ENCODE peak calls at places on chromosomes 11 and 22, in ten cellular contexts. S is psoas muscle, Z is brain microvascular endothelial cell, R is thoracic aorta, P is left ventricle myocardium inferior, T is testis, Y is heart left ventricle, U is Caco-2, W is fibroblast of lung, J is left lung. A is an unnamed sample.

GRCh38 chr11:122758974-122759373 is 79.3 kb upstream of the CRTAM start:
- DNase-seq in S (no peak), Z (no peak), R (no peak), P (no peak), T (no peak), Y (no peak), U (no peak), W (peak; percentile 86), J (no peak), A (no peak)

GRCh38 chr11:2520736-2521035 is 75.9 kb downstream of the KCNQ1 start:
- DNase-seq in S (no peak), Z (no peak), R (no peak), P (no peak), T (no peak), Y (no peak), U (no peak), W (no peak), J (no peak), A (no peak)

GRCh38 chr11:62390727-62391126 is 28.1 kb upstream of the SCGB1A1 start:
- DNase-seq in S (no peak), Z (no peak), R (no peak), P (no peak), T (no peak), Y (no peak), U (no peak), W (no peak), J (no peak), A (no peak)

GRCh38 chr11:68990995-68991780 is 10.4 kb upstream of the MRGPRD start:
- DNase-seq in S (no peak), Z (no peak), R (no peak), P (no peak), T (no peak), Y (peak; percentile 5), U (no peak), W (no peak), J (no peak), A (no peak)

GRCh38 chr11:544817-545166 is 7.5 kb downstream of the LRRC56 start:
- DNase-seq in S (no peak), Z (no peak), R (no peak), P (no peak), T (no peak), Y (no peak), U (no peak), W (no peak), J (no peak), A (no peak)

GRCh38 chr22:41939981-41940852 is 6.7 kb downstream of the CENPM start:
- DNase-seq in S (no peak), Z (no peak), R (no peak), P (no peak), T (peak; percentile 38), Y (no peak), U (peak; percentile 38), W (no peak), J (no peak), A (no peak)

GRCh38 chr22:33848251-33848650 is 72.0 kb downstream of the LARGE1 start:
- DNase-seq in S (no peak), Z (peak; percentile 26), R (no peak), P (no peak), T (no peak), Y (no peak), U (no peak), W (peak; percentile 68), J (no peak), A (no peak)

GRCh38 chr11:70367071-70367470 is 31.3 kb upstream of the CTTN start:
- DNase-seq in S (no peak), Z (peak; percentile 40), R (no peak), P (no peak), T (no peak), Y (no peak), U (no peak), W (peak; percentile 65), J (no peak), A (no peak)

GRCh38 chr22:22215659-22216449 is 28.7 kb upstream of the VPREB1 start:
- DNase-seq in S (no peak), Z (no peak), R (no peak), P (no peak), T (no peak), Y (no peak), U (no peak), W (no peak), J (no peak), A (no peak)

GRCh38 chr11:19116971-19117759 is at the start of gene ZDHHC13:
- DNase-seq in S (peak; percentile 89), Z (peak; percentile 86), R (peak; percentile 54), P (peak; percentile 94), T (peak; percentile 97), Y (peak; percentile 94), U (peak; percentile 99), W (peak; percentile 89), J (peak; percentile 99), A (peak; percentile 55)

GRCh38 chr11:10181811-10182210 is 112.2 kb downstream of the SBF2 start:
- DNase-seq in S (no peak), Z (no peak), R (no peak), P (no peak), T (no peak), Y (no peak), U (no peak), W (peak; percentile 53), J (no peak), A (peak; percentile 35)

GRCh38 chr22:22044153-22044552 is 61.6 kb upstream of the TOP3B start:
- DNase-seq in S (no peak), Z (no peak), R (no peak), P (no peak), T (no peak), Y (no peak), U (no peak), W (no peak), J (no peak), A (no peak)

GRCh38 chr22:35306350-35306967 is 6.8 kb downstream of the TOM1 start:
- DNase-seq in S (no peak), Z (peak; percentile 12), R (no peak), P (no peak), T (no peak), Y (no peak), U (no peak), W (no peak), J (no peak), A (no peak)

GRCh38 chr11:2928605-2929510 is at the start of gene PHLDA2:
- DNase-seq in S (peak; percentile 61), Z (peak; percentile 59), R (no peak), P (peak; percentile 44), T (peak; percentile 42), Y (peak; percentile 57), U (peak; percentile 76), W (peak; percentile 87), J (peak; percentile 87), A (no peak)

GRCh38 chr11:133712235-133712634 is 133.1 kb downstream of the SPATA19 start:
- DNase-seq in S (no peak), Z (no peak), R (no peak), P (no peak), T (no peak), Y (no peak), U (no peak), W (no peak), J (no peak), A (no peak)
- H3K4me3 ChIP-seq in S (no peak overlapping the region), Z (no peak overlapping the region), R (no peak overlapping the region), P (no peak overlapping the region), T (no peak overlapping the region), Y (no peak overlapping the region), U (no peak overlapping the region), W (no peak overlapping the region), J (no peak overlapping the region), A (no peak overlapping the region)

DNA sequence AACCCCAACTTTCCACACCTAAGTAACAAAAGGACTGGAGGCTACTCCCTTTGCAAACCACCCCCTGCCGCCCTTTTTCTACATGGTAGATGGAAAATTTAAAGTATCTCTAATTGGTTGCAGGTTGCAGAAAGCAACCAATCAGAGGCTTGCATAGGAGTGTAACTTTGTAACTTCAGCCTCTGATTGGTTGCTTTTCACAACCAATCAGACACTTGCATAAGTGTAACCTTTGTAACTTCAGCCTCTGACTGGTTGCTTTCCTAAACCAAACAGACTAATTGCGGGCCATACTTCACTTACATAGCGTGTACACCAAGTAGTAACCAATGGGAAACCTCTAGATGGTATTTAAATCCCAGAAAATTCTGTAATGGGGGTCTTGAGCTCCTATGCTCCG is 16.8 kb upstream of the ACER3 start:
- DNase-seq in S (no peak), Z (no peak), R (no peak), P (no peak), T (no peak), Y (no peak), U (no peak), W (no peak), J (no peak), A (no peak)
- H3K36me3 ChIP-seq in S (no peaks in the 10 kb centered on the region), Z (no peaks in the 10 kb centered on the region), R (no peaks in the 10 kb centered on the region), P (no peaks in the 10 kb centered on the region), T (no peaks in the 10 kb centered on the region), Y (no peaks in the 10 kb centered on the region), U (no peaks in the 10 kb centered on the region), W (no peaks in the 10 kb centered on the region), J (no peaks in the 10 kb centered on the region), A (no peaks in the 10 kb centered on the region)

GRCh38 chr11:126084608-126084912 is 21.9 kb upstream of the CDON start:
- DNase-seq in S (no peak), Z (no peak), R (no peak), P (no peak), T (no peak), Y (no peak), U (peak; percentile 36), W (no peak), J (no peak), A (no peak)

GRCh38 chr11:126083829-126084607 is 21.4 kb upstream of the CDON start:
- DNase-seq in S (no peak), Z (no peak), R (no peak), P (no peak), T (no peak), Y (no peak), U (no peak), W (no peak), J (no peak), A (no peak)

GRCh38 chr11:126081915-126082250 is 19.2 kb upstream of the CDON start:
- DNase-seq in S (no peak), Z (no peak), R (no peak), P (no peak), T (no peak), Y (no peak), U (no peak), W (no peak), J (no peak), A (no peak)

GRCh38 chr11:126080206-126080941 is 17.7 kb upstream of the CDON start:
- DNase-seq in S (no peak), Z (no peak), R (no peak), P (no peak), T (no peak), Y (no peak), U (no peak), W (no peak), J (no peak), A (no peak)

GRCh38 chr11:126082251-126083109 is 19.8 kb upstream of the CDON start:
- DNase-seq in S (no peak), Z (no peak), R (no peak), P (no peak), T (no peak), Y (no peak), U (no peak), W (no peak), J (no peak), A (no peak)
- TF ChIP-seq CTCF in S (no peak), Z (no peak), R (no peak), P (no peak), T (no peak), Y (no peak), U (no peak), W (no peak), J (no peak), A (no peak)

DNA sequence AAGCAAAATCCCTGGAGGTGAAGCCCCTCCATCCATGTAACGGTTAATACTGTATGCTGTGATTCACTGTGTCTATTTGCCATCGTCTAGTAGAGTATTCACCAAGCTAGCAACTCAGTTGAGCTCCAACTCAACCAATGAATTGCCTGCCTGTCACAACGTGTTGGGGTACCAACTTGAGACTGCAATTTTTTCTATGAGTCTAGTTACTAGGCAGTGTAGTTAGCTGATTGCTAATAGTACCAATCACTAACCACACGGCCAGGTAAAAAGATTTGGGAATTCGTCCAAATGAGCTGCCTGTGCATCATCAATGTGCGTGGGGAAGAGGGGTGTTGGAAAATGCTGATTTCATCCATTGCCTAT is 1.0 kb upstream of the BTG4 start:
- DNase-seq in S (no peak), Z (no peak), R (no peak), P (no peak), T (no peak), Y (no peak), U (no peak), W (no peak), J (no peak), A (no peak)
- H3K4me3 ChIP-seq in S (peak overlapping the region; percentile 65), Z (peak overlapping the region; percentile 57), R (peak overlapping the region; percentile 69), P (peak overlapping the region; percentile 64), T (peak overlapping the region; percentile 46), Y (peak overlapping the region; percentile 53), U (no peak overlapping the region), W (no peak overlapping the region), J (no peak overlapping the region), A (peak overlapping the region; percentile 48)

A was measured in BJ.